ENCODE peak calls at places on chromosome 2, in four cellular contexts. C is ovary, I is HCT116, H is mammary epithelial cell. E is an unnamed sample.

GRCh38 chr2:182240862-182241371 is 185.9 kb downstream of the PDE1A start:
- DNase-seq in H (peak; percentile 31), I (peak; percentile 38), C (no peak), E (peak; percentile 38)

GRCh38 chr2:229445501-229446294 is 174.6 kb upstream of the PID1 start:
- DNase-seq in C (peak; percentile 61), I (no peak), H (peak; percentile 43), E (peak; percentile 25)

GRCh38 chr2:179272406-179273192 is 8.0 kb upstream of the SESTD1 start:
- DNase-seq in I (no peak), C (no peak), H (peak; percentile 62), E (peak; percentile 52)

GRCh38 chr2:10030311-10030736 is 13.0 kb upstream of the KLF11 start:
- DNase-seq in I (no peak), H (no peak), C (no peak), E (no peak)

GRCh38 chr2:33111002-33111446 is 164.3 kb downstream of the LTBP1 start:
- DNase-seq in C (peak; percentile 20), H (peak; percentile 41), I (no peak), E (peak; percentile 87)

GRCh38 chr2:132804045-132804444 is 134.0 kb upstream of the LYPD1 start:
- DNase-seq in C (no peak), H (peak; percentile 52), I (no peak), E (peak; percentile 73)

GRCh38 chr2:27763907-27764267 is 7.6 kb upstream of the MRPL33 start:
- DNase-seq in H (no peak), C (no peak), I (no peak), E (no peak)

GRCh38 chr2:150051004-150051403 is 436.5 kb downstream of the RND3 start:
- DNase-seq in C (no peak), I (no peak), H (no peak), E (no peak)

GRCh38 chr2:24844023-24844685 is 50.9 kb downstream of the CENPO start:
- DNase-seq in C (no peak), H (no peak), I (no peak), E (no peak)

GRCh38 chr2:239898292-239898925 is 126.7 kb downstream of the NDUFA10 start:
- DNase-seq in H (no peak), C (no peak), I (no peak), E (no peak)

GRCh38 chr2:221204699-221205098 is 367.4 kb downstream of the EPHA4 start:
- DNase-seq in H (no peak), C (no peak), I (no peak), E (no peak)

GRCh38 chr2:178325268-178325667 is 125.7 kb downstream of the PRKRA start:
- DNase-seq in C (no peak), H (no peak), I (no peak), E (no peak)

GRCh38 chr2:97761192-97761591 is 47.8 kb downstream of the ZAP70 start:
- DNase-seq in I (no peak), H (no peak), C (no peak), E (no peak)

GRCh38 chr2:203623104-203623503 is 83.3 kb upstream of the CD28 start:
- DNase-seq in I (no peak), C (no peak), H (peak; percentile 80), E (peak; percentile 96)

GRCh38 chr2:208638059-208638458 is 231.5 kb downstream of the PTH2R start:
- DNase-seq in H (peak; percentile 12), C (no peak), I (no peak), E (peak; percentile 94)

GRCh38 chr2:43001787-43002468 is 209.5 kb upstream of the HAAO start:
- DNase-seq in H (no peak), I (no peak), C (no peak), E (no peak)

GRCh38 chr2:84971799-84972790 is 1.1 kb downstream of the KCMF1 start:
- DNase-seq in C (peak; percentile 40), H (no peak), I (no peak), E (peak; percentile 48)

GRCh38 chr2:130963849-130964793 is 127.4 kb downstream of the ARHGEF4 start:
- DNase-seq in H (no peak), I (no peak), C (no peak), E (peak; percentile 49)

GRCh38 chr2:177072069-177072468 is 140.5 kb upstream of the HNRNPA3 start:
- DNase-seq in C (no peak), I (no peak), H (no peak), E (peak; percentile 13)

DNA sequence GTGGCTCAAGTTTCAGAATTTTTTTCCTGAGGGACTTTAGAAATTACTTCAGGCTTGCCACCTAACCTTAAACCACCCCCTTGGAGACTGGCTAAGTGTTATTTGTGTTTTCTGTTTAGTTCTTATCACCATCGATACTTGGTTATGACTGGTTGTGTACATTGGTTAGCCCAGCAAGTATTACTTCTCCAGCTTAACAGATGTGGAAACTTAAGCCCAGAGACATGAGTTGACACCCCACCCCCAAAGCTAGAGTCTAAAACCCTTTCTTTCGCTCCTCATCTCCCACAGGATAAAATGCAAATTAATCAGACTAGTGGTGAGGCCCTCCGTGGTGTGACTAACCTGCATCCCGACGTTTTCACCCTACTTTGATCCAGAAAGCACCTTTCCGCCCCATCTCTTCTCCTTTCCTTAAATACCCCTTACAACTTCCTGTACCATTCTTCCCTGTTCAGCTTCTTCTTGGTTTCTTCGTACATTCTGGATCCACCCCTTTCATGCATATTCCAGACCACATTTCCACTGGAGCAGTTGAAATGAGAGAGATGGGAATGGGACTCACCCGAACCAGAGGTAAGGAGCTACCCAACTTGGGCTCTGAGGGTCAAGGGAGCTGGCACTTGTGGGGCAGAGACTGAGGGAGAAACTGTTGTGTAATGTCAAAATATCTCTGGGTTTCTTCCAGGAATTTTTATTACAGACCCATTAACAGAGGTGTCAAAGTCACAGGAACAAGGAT is 819 bp upstream of the MAP3K2 start:
- DNase-seq in H (peak; percentile 61), I (no peak), C (no peak), E (peak; percentile 72)
- H3K36me3 ChIP-seq in H (no peaks in the 10 kb centered on the region), I (no peaks in the 10 kb centered on the region), C (no peaks in the 10 kb centered on the region), E (no peaks in the 10 kb centered on the region)

GRCh38 chr2:128921740-128922139 is 603.1 kb upstream of the HS6ST1 start:
- DNase-seq in H (no peak), C (no peak), I (no peak), E (no peak)
- TF ChIP-seq CTCF in H (no peak), C (no peak), I (no peak), E (no peak)

DNA sequence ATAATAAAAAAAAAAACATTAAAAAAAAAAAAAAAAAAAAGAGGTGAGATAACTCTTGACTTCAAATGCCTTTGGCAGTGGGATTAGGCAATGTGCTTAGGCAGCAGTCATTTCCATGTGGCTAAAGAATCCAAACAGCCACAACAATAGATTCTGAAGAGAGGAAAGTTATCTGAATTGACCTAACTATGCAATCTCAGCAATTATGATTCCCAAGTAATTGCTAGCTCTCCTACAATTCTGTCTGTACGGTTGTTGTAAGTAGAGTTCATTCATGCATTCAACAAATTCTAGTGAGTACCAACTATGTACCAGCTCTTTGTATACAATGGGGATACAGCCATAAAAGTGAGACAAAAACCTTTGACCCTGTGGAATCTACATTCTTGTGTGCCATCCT is 3.6 kb downstream of the SRD5A2 start:
- DNase-seq in C (no peak), H (no peak), I (no peak), E (no peak)
- H3K4me3 ChIP-seq in C (no peak overlapping the region), H (no peak overlapping the region), I (no peak overlapping the region), E (no peak overlapping the region)

GRCh38 chr2:99451280-99451679 is 38.5 kb downstream of the REV1 start:
- DNase-seq in C (no peak), H (no peak), I (no peak), E (no peak)
- H3K36me3 ChIP-seq in C (no peaks in the 10 kb centered on the region), H (peaks cover 38% of the 10 kb centered on the region), I (peaks cover 15% of the 10 kb centered on the region), E (peaks cover 1% of the 10 kb centered on the region)

DNA sequence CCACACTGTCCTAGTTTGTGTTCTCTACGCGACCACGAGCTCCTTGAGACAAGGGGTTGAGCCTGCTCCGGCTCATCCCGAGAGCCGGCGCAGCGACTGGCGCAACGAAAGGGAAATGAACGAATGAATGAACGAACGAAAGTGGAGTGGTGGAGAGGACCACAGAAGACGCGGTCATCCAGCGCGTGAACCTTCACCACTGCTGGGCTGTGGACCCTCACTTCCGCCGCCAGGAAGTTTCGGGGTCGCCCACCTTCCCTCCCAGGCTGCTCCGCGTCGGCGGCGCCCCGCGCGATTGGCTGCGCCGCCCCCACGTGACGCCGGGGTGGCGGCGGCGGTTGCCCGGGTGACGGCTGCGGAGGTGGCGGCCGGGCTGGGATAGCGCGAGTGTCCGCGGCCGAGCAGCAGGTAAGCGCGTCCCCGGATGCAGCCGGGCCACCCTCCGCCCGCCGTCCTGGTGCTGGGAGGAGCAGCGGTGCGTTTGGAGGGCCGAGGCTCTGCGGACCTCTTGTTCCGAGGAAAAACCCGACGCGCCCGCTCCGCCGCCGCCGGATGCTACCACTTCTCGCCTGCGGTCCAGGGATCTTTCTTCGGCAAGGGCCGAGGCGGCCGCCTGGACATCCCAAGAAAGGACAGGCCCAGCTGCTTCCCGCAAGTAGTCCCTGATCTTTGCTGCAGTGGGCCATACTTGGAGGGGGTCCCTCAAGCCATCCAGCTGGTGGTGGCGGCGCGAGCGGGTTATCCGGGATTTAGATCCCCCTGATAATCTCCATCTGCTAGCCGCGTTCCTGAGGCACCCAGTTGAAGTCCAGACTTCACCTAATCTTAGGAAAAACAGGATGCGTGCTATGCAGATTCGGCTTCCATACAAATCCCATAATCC is at the start of gene ARMC9:
- DNase-seq in C (peak; percentile 68), I (no peak), H (peak; percentile 72), E (peak; percentile 53)
- TF ChIP-seq CTCF in C (no peak), I (no peak), H (no peak), E (no peak)

GRCh38 chr2:197502201-197502600 is 2.0 kb downstream of the HSPE1 start:
- DNase-seq in C (no peak), I (no peak), H (no peak), E (no peak)
- H3K4me3 ChIP-seq in C (no peak overlapping the region), I (no peak overlapping the region), H (peak overlapping the region; percentile 94), E (no peak overlapping the region)

GRCh38 chr2:222797308-222797707 is 63.5 kb upstream of the ACSL3 start:
- DNase-seq in H (no peak), C (no peak), I (no peak), E (no peak)

GRCh38 chr2:222799262-222799918 is 61.4 kb upstream of the ACSL3 start:
- DNase-seq in C (no peak), H (no peak), I (no peak), E (no peak)

GRCh38 chr2:222798528-222798927 is 62.3 kb upstream of the ACSL3 start:
- DNase-seq in H (no peak), C (no peak), I (no peak), E (no peak)

GRCh38 chr2:222796413-222797103 is 64.3 kb upstream of the ACSL3 start:
- DNase-seq in I (no peak), H (no peak), C (no peak), E (no peak)

DNA sequence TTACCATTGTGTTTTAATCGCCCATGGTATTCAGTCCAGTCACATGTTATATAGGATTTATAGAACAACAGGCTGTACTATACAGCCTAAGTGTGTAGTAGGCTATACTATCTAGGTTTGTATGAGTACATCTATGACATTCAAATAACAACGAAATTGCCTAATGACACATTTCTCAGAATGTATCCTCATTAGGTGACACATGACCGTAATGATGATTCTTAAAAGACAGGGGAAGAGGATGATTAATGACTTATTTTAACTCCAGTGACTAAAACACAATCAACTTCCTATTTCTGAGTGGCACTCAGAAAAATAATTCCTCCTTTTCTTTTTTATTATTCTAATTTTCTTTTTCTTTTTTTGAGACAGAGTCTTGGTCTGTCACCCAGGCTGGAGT is 63.0 kb upstream of the ACSL3 start:
- DNase-seq in I (no peak), C (no peak), H (no peak), E (no peak)
- H3K36me3 ChIP-seq in I (no peaks in the 10 kb centered on the region), C (no peaks in the 10 kb centered on the region), H (no peaks in the 10 kb centered on the region), E (no peaks in the 10 kb centered on the region)